ENCODE peak calls at places on chromosome 1, in five cellular contexts. X, P, F, E and Q are unnamed samples.

GRCh38 chr1:183195146-183195571 is 9.1 kb downstream of the LAMC2 start:
- DNase-seq in X (no peak), P (peak; percentile 49), F (no peak), E (peak; percentile 66), Q (no peak)

GRCh38 chr1:15508700-15509487 is 15.1 kb downstream of the CASP9 start:
- DNase-seq in X (no peak), P (no peak), F (peak; percentile 19), E (no peak), Q (no peak)

GRCh38 chr1:7611421-7612010 is 159.6 kb upstream of the VAMP3 start:
- DNase-seq in X (no peak), P (no peak), F (peak; percentile 42), E (no peak), Q (no peak)

GRCh38 chr1:54180666-54181360 is 19.0 kb downstream of the CYB5RL start:
- DNase-seq in X (no peak), P (no peak), F (no peak), E (no peak), Q (no peak)

GRCh38 chr1:226979517-226980121 is 39.5 kb downstream of the COQ8A start:
- DNase-seq in X (peak; percentile 35), P (no peak), F (no peak), E (no peak), Q (no peak)

GRCh38 chr1:160114085-160114484 is 1.5 kb upstream of the ATP1A2 start:
- DNase-seq in X (no peak), P (no peak), F (no peak), E (no peak), Q (no peak)

GRCh38 chr1:160394673-160395072 is 5.7 kb upstream of the VANGL2 start:
- DNase-seq in X (no peak), P (no peak), F (no peak), E (no peak), Q (no peak)

GRCh38 chr1:39652105-39652504 is 12.7 kb upstream of the HEYL start:
- DNase-seq in X (no peak), P (no peak), F (no peak), E (no peak), Q (no peak)

GRCh38 chr1:186812560-186812959 is 16.2 kb upstream of the PLA2G4A start:
- DNase-seq in X (no peak), P (peak; percentile 90), F (no peak), E (peak; percentile 82), Q (no peak)

GRCh38 chr1:83511327-83511726 is 487.6 kb downstream of the TTLL7 start:
- DNase-seq in X (peak; percentile 47), P (no peak), F (no peak), E (no peak), Q (no peak)

GRCh38 chr1:66450043-66450514 is 83.9 kb upstream of the SGIP1 start:
- DNase-seq in X (no peak), P (no peak), F (no peak), E (no peak), Q (no peak)

GRCh38 chr1:31510304-31510703 is 66.0 kb upstream of the TINAGL1 start:
- DNase-seq in X (no peak), P (no peak), F (no peak), E (no peak), Q (no peak)

GRCh38 chr1:208184993-208185703 is 59.0 kb downstream of the PLXNA2 start:
- DNase-seq in X (no peak), P (no peak), F (no peak), E (no peak), Q (no peak)

GRCh38 chr1:90187186-90187585 is 192.3 kb downstream of the ZNF326 start:
- DNase-seq in X (peak; percentile 42), P (no peak), F (no peak), E (no peak), Q (no peak)

GRCh38 chr1:19038096-19038495 is 81.6 kb upstream of the IFFO2 start:
- DNase-seq in X (no peak), P (no peak), F (no peak), E (no peak), Q (no peak)

GRCh38 chr1:5447479-5448070 is 544.6 kb downstream of the NPHP4 start:
- DNase-seq in X (no peak), P (no peak), F (no peak), E (no peak), Q (no peak)

GRCh38 chr1:95829581-95829980 is 595.6 kb downstream of the RWDD3 start:
- DNase-seq in X (no peak), P (no peak), F (no peak), E (no peak), Q (no peak)

GRCh38 chr1:41353744-41354143 is 7.5 kb upstream of the FOXO6 start:
- DNase-seq in X (no peak), P (no peak), F (peak; percentile 25), E (no peak), Q (no peak)

GRCh38 chr1:40078512-40079333 is 18.3 kb downstream of the PPT1 start:
- DNase-seq in X (peak; percentile 78), P (peak; percentile 69), F (no peak), E (peak; percentile 47), Q (peak; percentile 99)

GRCh38 chr1:94070746-94071318 is 50.1 kb downstream of the ABCA4 start:
- DNase-seq in X (no peak), P (no peak), F (no peak), E (no peak), Q (no peak)

GRCh38 chr1:91687452-91687851 is 186.8 kb downstream of the CDC7 start:
- DNase-seq in X (no peak), P (no peak), F (no peak), E (no peak), Q (no peak)

GRCh38 chr1:173097001-173097400 is 46.3 kb upstream of the TNFSF18 start:
- DNase-seq in X (no peak), P (no peak), F (no peak), E (no peak), Q (no peak)

GRCh38 chr1:55836086-55836485 is 620.9 kb upstream of the USP24 start:
- DNase-seq in X (no peak), P (no peak), F (no peak), E (no peak), Q (no peak)

GRCh38 chr1:230222678-230223077 is 155.6 kb downstream of the GALNT2 start:
- DNase-seq in X (no peak), P (no peak), F (no peak), E (no peak), Q (no peak)

GRCh38 chr1:108199231-108199657 is 899 bp downstream of the SLC25A24 start:
- DNase-seq in X (no peak), P (peak; percentile 10), F (no peak), E (peak; percentile 51), Q (no peak)

GRCh38 chr1:35502242-35502641 is 55.0 kb downstream of the KIAA0319L start:
- DNase-seq in X (no peak), P (no peak), F (no peak), E (no peak), Q (no peak)

GRCh38 chr1:53137729-53138128 is 4.7 kb downstream of the SLC1A7 start:
- DNase-seq in X (no peak), P (no peak), F (peak; percentile 13), E (peak; percentile 12), Q (no peak)

GRCh38 chr1:212979340-212980122 is 29.2 kb downstream of the VASH2 start:
- DNase-seq in X (no peak), P (no peak), F (no peak), E (no peak), Q (no peak)

GRCh38 chr1:203163891-203164635 is 11.6 kb downstream of the MYBPH start:
- DNase-seq in X (no peak), P (no peak), F (no peak), E (no peak), Q (no peak)

GRCh38 chr1:187384504-187384903 is 555.8 kb downstream of the PLA2G4A start:
- DNase-seq in X (no peak), P (no peak), F (no peak), E (no peak), Q (no peak)

GRCh38 chr1:175503538-175503937 is 239.9 kb downstream of the TNR start:
- DNase-seq in X (no peak), P (no peak), F (no peak), E (no peak), Q (no peak)

GRCh38 chr1:156689035-156689959 is 12.1 kb upstream of the NES start:
- DNase-seq in X (peak; percentile 71), P (peak; percentile 66), F (peak; percentile 89), E (peak; percentile 79), Q (peak; percentile 62)

GRCh38 chr1:15349133-15349532 is 60.6 kb upstream of the EFHD2 start:
- DNase-seq in X (no peak), P (no peak), F (no peak), E (no peak), Q (no peak)

GRCh38 chr1:220775238-220775853 is 11.4 kb upstream of the MTARC1 start:
- DNase-seq in X (peak; percentile 19), P (peak; percentile 17), F (no peak), E (peak; percentile 10), Q (no peak)

GRCh38 chr1:170461362-170461761 is 70.6 kb upstream of the GORAB start:
- DNase-seq in X (no peak), P (no peak), F (no peak), E (no peak), Q (no peak)